ENCODE peak calls at places on chromosomes 2 and 18, in eight cellular contexts. One of them, this sample, is unnamed.

GRCh38 chr2:149037851-149038250 is 648 bp upstream of the LYPD6B start:
- DNase-seq in osteocyte: no peak
- DNase-seq in T-helper 1 cell: no peak
- DNase-seq in adipocyte: no peak
- DNase-seq in HFFc6: no peak
- DNase-seq in GM23338: peak; percentile 76
- DNase-seq in activated CD8-positive, alpha-beta memory T cell treated with anti-CD3 and anti-CD28 coated beads for 24 hours: no peak
- DNase-seq in iPS DF 6.9: no peak
- DNase-seq in this sample: no peak

GRCh38 chr2:97741686-97742085 is 28.3 kb downstream of the ZAP70 start:
- DNase-seq in osteocyte: no peak
- DNase-seq in T-helper 1 cell: no peak
- DNase-seq in adipocyte: no peak
- DNase-seq in HFFc6: no peak
- DNase-seq in GM23338: no peak
- DNase-seq in activated CD8-positive, alpha-beta memory T cell treated with anti-CD3 and anti-CD28 coated beads for 24 hours: no peak
- DNase-seq in iPS DF 6.9: no peak
- DNase-seq in this sample: no peak

GRCh38 chr18:77397617-77398016 is 148.0 kb downstream of the GALR1 start:
- DNase-seq in osteocyte: no peak
- DNase-seq in T-helper 1 cell: no peak
- DNase-seq in adipocyte: no peak
- DNase-seq in HFFc6: no peak
- DNase-seq in GM23338: no peak
- DNase-seq in activated CD8-positive, alpha-beta memory T cell treated with anti-CD3 and anti-CD28 coated beads for 24 hours: no peak
- DNase-seq in iPS DF 6.9: no peak
- DNase-seq in this sample: no peak

GRCh38 chr2:70789304-70790078 is 952 bp downstream of the FIGLA start:
- DNase-seq in osteocyte: no peak
- DNase-seq in T-helper 1 cell: peak; percentile 41
- DNase-seq in adipocyte: peak; percentile 47
- DNase-seq in HFFc6: peak; percentile 19
- DNase-seq in GM23338: peak; percentile 95
- DNase-seq in activated CD8-positive, alpha-beta memory T cell treated with anti-CD3 and anti-CD28 coated beads for 24 hours: peak; percentile 87
- DNase-seq in iPS DF 6.9: peak; percentile 73
- DNase-seq in this sample: peak; percentile 67

GRCh38 chr2:68579689-68580088 is 63.7 kb upstream of the PROKR1 start:
- DNase-seq in osteocyte: no peak
- DNase-seq in T-helper 1 cell: no peak
- DNase-seq in adipocyte: no peak
- DNase-seq in HFFc6: no peak
- DNase-seq in GM23338: no peak
- DNase-seq in activated CD8-positive, alpha-beta memory T cell treated with anti-CD3 and anti-CD28 coated beads for 24 hours: no peak
- DNase-seq in iPS DF 6.9: no peak
- DNase-seq in this sample: no peak

GRCh38 chr2:42125887-42126594 is 43.1 kb upstream of the EML4 start:
- DNase-seq in osteocyte: peak; percentile 42
- DNase-seq in T-helper 1 cell: no peak
- DNase-seq in adipocyte: no peak
- DNase-seq in HFFc6: no peak
- DNase-seq in GM23338: peak; percentile 38
- DNase-seq in activated CD8-positive, alpha-beta memory T cell treated with anti-CD3 and anti-CD28 coated beads for 24 hours: peak; percentile 53
- DNase-seq in iPS DF 6.9: no peak
- DNase-seq in this sample: no peak

GRCh38 chr2:35783723-35784122 is 571.9 kb upstream of the CRIM1 start:
- DNase-seq in osteocyte: no peak
- DNase-seq in T-helper 1 cell: no peak
- DNase-seq in adipocyte: no peak
- DNase-seq in HFFc6: no peak
- DNase-seq in GM23338: peak; percentile 32
- DNase-seq in activated CD8-positive, alpha-beta memory T cell treated with anti-CD3 and anti-CD28 coated beads for 24 hours: no peak
- DNase-seq in iPS DF 6.9: no peak
- DNase-seq in this sample: no peak

GRCh38 chr2:180614776-180615175 is 365.6 kb upstream of the UBE2E3 start:
- DNase-seq in osteocyte: no peak
- DNase-seq in T-helper 1 cell: no peak
- DNase-seq in adipocyte: peak; percentile 27
- DNase-seq in HFFc6: no peak
- DNase-seq in GM23338: no peak
- DNase-seq in activated CD8-positive, alpha-beta memory T cell treated with anti-CD3 and anti-CD28 coated beads for 24 hours: no peak
- DNase-seq in iPS DF 6.9: no peak
- DNase-seq in this sample: no peak

GRCh38 chr2:133456156-133456555 is 112.1 kb downstream of the NCKAP5 start:
- DNase-seq in osteocyte: no peak
- DNase-seq in T-helper 1 cell: no peak
- DNase-seq in adipocyte: no peak
- DNase-seq in HFFc6: no peak
- DNase-seq in GM23338: no peak
- DNase-seq in activated CD8-positive, alpha-beta memory T cell treated with anti-CD3 and anti-CD28 coated beads for 24 hours: no peak
- DNase-seq in iPS DF 6.9: no peak
- DNase-seq in this sample: no peak

GRCh38 chr2:70826696-70827330 is 6.4 kb upstream of the CLEC4F start:
- DNase-seq in osteocyte: no peak
- DNase-seq in T-helper 1 cell: no peak
- DNase-seq in adipocyte: no peak
- DNase-seq in HFFc6: no peak
- DNase-seq in GM23338: no peak
- DNase-seq in activated CD8-positive, alpha-beta memory T cell treated with anti-CD3 and anti-CD28 coated beads for 24 hours: no peak
- DNase-seq in iPS DF 6.9: no peak
- DNase-seq in this sample: no peak

GRCh38 chr2:240895656-240896388 is at the start of gene MAB21L4:
- DNase-seq in osteocyte: no peak
- DNase-seq in T-helper 1 cell: no peak
- DNase-seq in adipocyte: no peak
- DNase-seq in HFFc6: no peak
- DNase-seq in GM23338: no peak
- DNase-seq in activated CD8-positive, alpha-beta memory T cell treated with anti-CD3 and anti-CD28 coated beads for 24 hours: no peak
- DNase-seq in iPS DF 6.9: no peak
- DNase-seq in this sample: no peak

GRCh38 chr2:101120124-101120996 is 30.8 kb downstream of the TBC1D8 start:
- DNase-seq in osteocyte: no peak
- DNase-seq in T-helper 1 cell: no peak
- DNase-seq in adipocyte: peak; percentile 84
- DNase-seq in HFFc6: peak; percentile 72
- DNase-seq in GM23338: no peak
- DNase-seq in activated CD8-positive, alpha-beta memory T cell treated with anti-CD3 and anti-CD28 coated beads for 24 hours: no peak
- DNase-seq in iPS DF 6.9: no peak
- DNase-seq in this sample: no peak

GRCh38 chr2:159615936-159616733 is at the start of gene BAZ2B:
- DNase-seq in osteocyte: no peak
- DNase-seq in T-helper 1 cell: no peak
- DNase-seq in adipocyte: peak; percentile 83
- DNase-seq in HFFc6: peak; percentile 72
- DNase-seq in GM23338: peak; percentile 75
- DNase-seq in activated CD8-positive, alpha-beta memory T cell treated with anti-CD3 and anti-CD28 coated beads for 24 hours: no peak
- DNase-seq in iPS DF 6.9: no peak
- DNase-seq in this sample: peak; percentile 50

GRCh38 chr2:168790226-168790902 is 12.1 kb upstream of the NOSTRIN start:
- DNase-seq in osteocyte: no peak
- DNase-seq in T-helper 1 cell: no peak
- DNase-seq in adipocyte: no peak
- DNase-seq in HFFc6: no peak
- DNase-seq in GM23338: no peak
- DNase-seq in activated CD8-positive, alpha-beta memory T cell treated with anti-CD3 and anti-CD28 coated beads for 24 hours: no peak
- DNase-seq in iPS DF 6.9: no peak
- DNase-seq in this sample: no peak

GRCh38 chr18:74803117-74803516 is 205.4 kb downstream of the ZNF407 start:
- DNase-seq in osteocyte: no peak
- DNase-seq in T-helper 1 cell: no peak
- DNase-seq in adipocyte: no peak
- DNase-seq in HFFc6: no peak
- DNase-seq in GM23338: peak; percentile 19
- DNase-seq in activated CD8-positive, alpha-beta memory T cell treated with anti-CD3 and anti-CD28 coated beads for 24 hours: no peak
- DNase-seq in iPS DF 6.9: no peak
- DNase-seq in this sample: no peak

GRCh38 chr18:33579868-33580205 is 1.8 kb downstream of the ASXL3 start:
- DNase-seq in osteocyte: no peak
- DNase-seq in T-helper 1 cell: no peak
- DNase-seq in adipocyte: no peak
- DNase-seq in HFFc6: no peak
- DNase-seq in GM23338: no peak
- DNase-seq in activated CD8-positive, alpha-beta memory T cell treated with anti-CD3 and anti-CD28 coated beads for 24 hours: no peak
- DNase-seq in iPS DF 6.9: no peak
- DNase-seq in this sample: no peak

GRCh38 chr2:127047054-127047453 is 59.9 kb downstream of the BIN1 start:
- DNase-seq in osteocyte: no peak
- DNase-seq in T-helper 1 cell: no peak
- DNase-seq in adipocyte: no peak
- DNase-seq in HFFc6: no peak
- DNase-seq in GM23338: no peak
- DNase-seq in activated CD8-positive, alpha-beta memory T cell treated with anti-CD3 and anti-CD28 coated beads for 24 hours: peak; percentile 48
- DNase-seq in iPS DF 6.9: no peak
- DNase-seq in this sample: no peak

GRCh38 chr18:9916067-9916684 is 2.4 kb downstream of the VAPA start:
- DNase-seq in osteocyte: no peak
- DNase-seq in T-helper 1 cell: no peak
- DNase-seq in adipocyte: peak; percentile 51
- DNase-seq in HFFc6: peak; percentile 29
- DNase-seq in GM23338: peak; percentile 47
- DNase-seq in activated CD8-positive, alpha-beta memory T cell treated with anti-CD3 and anti-CD28 coated beads for 24 hours: no peak
- DNase-seq in iPS DF 6.9: no peak
- DNase-seq in this sample: no peak

GRCh38 chr2:123993728-123994323 is 31.3 kb upstream of the CNTNAP5 start:
- DNase-seq in osteocyte: no peak
- DNase-seq in T-helper 1 cell: peak; percentile 0
- DNase-seq in adipocyte: peak; percentile 0
- DNase-seq in HFFc6: peak; percentile 1
- DNase-seq in GM23338: peak; percentile 78
- DNase-seq in activated CD8-positive, alpha-beta memory T cell treated with anti-CD3 and anti-CD28 coated beads for 24 hours: no peak
- DNase-seq in iPS DF 6.9: peak; percentile 43
- DNase-seq in this sample: peak; percentile 20

GRCh38 chr18:35063875-35064274 is 22.7 kb downstream of the MAPRE2 start:
- DNase-seq in osteocyte: no peak
- DNase-seq in T-helper 1 cell: no peak
- DNase-seq in adipocyte: no peak
- DNase-seq in HFFc6: no peak
- DNase-seq in GM23338: no peak
- DNase-seq in activated CD8-positive, alpha-beta memory T cell treated with anti-CD3 and anti-CD28 coated beads for 24 hours: no peak
- DNase-seq in iPS DF 6.9: no peak
- DNase-seq in this sample: no peak

GRCh38 chr2:3465844-3466481 is 53.4 kb downstream of the ADI1 start:
- DNase-seq in osteocyte: no peak
- DNase-seq in T-helper 1 cell: no peak
- DNase-seq in adipocyte: peak; percentile 94
- DNase-seq in HFFc6: peak; percentile 88
- DNase-seq in GM23338: no peak
- DNase-seq in activated CD8-positive, alpha-beta memory T cell treated with anti-CD3 and anti-CD28 coated beads for 24 hours: no peak
- DNase-seq in iPS DF 6.9: no peak
- DNase-seq in this sample: no peak

GRCh38 chr18:77032121-77032758 is 100.3 kb downstream of the MBP start:
- DNase-seq in osteocyte: no peak
- DNase-seq in T-helper 1 cell: no peak
- DNase-seq in adipocyte: no peak
- DNase-seq in HFFc6: no peak
- DNase-seq in GM23338: no peak
- DNase-seq in activated CD8-positive, alpha-beta memory T cell treated with anti-CD3 and anti-CD28 coated beads for 24 hours: no peak
- DNase-seq in iPS DF 6.9: no peak
- DNase-seq in this sample: no peak

GRCh38 chr2:96143231-96143847 is 1.9 kb downstream of the DUSP2 start:
- DNase-seq in osteocyte: no peak
- DNase-seq in T-helper 1 cell: peak; percentile 26
- DNase-seq in adipocyte: no peak
- DNase-seq in HFFc6: no peak
- DNase-seq in GM23338: no peak
- DNase-seq in activated CD8-positive, alpha-beta memory T cell treated with anti-CD3 and anti-CD28 coated beads for 24 hours: peak; percentile 81
- DNase-seq in iPS DF 6.9: no peak
- DNase-seq in this sample: no peak

GRCh38 chr18:21903688-21904087 is 163.1 kb downstream of the MIB1 start:
- DNase-seq in osteocyte: no peak
- DNase-seq in T-helper 1 cell: no peak
- DNase-seq in adipocyte: no peak
- DNase-seq in HFFc6: no peak
- DNase-seq in GM23338: no peak
- DNase-seq in activated CD8-positive, alpha-beta memory T cell treated with anti-CD3 and anti-CD28 coated beads for 24 hours: no peak
- DNase-seq in iPS DF 6.9: no peak
- DNase-seq in this sample: no peak

GRCh38 chr2:73891276-73891901 is 1.4 kb upstream of the ACTG2 start:
- DNase-seq in osteocyte: no peak
- DNase-seq in T-helper 1 cell: no peak
- DNase-seq in adipocyte: no peak
- DNase-seq in HFFc6: no peak
- DNase-seq in GM23338: no peak
- DNase-seq in activated CD8-positive, alpha-beta memory T cell treated with anti-CD3 and anti-CD28 coated beads for 24 hours: no peak
- DNase-seq in iPS DF 6.9: no peak
- DNase-seq in this sample: no peak

GRCh38 chr2:145230546-145230945 is 710.6 kb upstream of the ZEB2 start:
- DNase-seq in osteocyte: no peak
- DNase-seq in T-helper 1 cell: no peak
- DNase-seq in adipocyte: no peak
- DNase-seq in HFFc6: peak; percentile 35
- DNase-seq in GM23338: no peak
- DNase-seq in activated CD8-positive, alpha-beta memory T cell treated with anti-CD3 and anti-CD28 coated beads for 24 hours: no peak
- DNase-seq in iPS DF 6.9: no peak
- DNase-seq in this sample: no peak

GRCh38 chr18:63758616-63759015 is 16.6 kb upstream of the SERPINB7 start:
- DNase-seq in osteocyte: no peak
- DNase-seq in T-helper 1 cell: no peak
- DNase-seq in adipocyte: peak; percentile 19
- DNase-seq in HFFc6: no peak
- DNase-seq in GM23338: no peak
- DNase-seq in activated CD8-positive, alpha-beta memory T cell treated with anti-CD3 and anti-CD28 coated beads for 24 hours: no peak
- DNase-seq in iPS DF 6.9: no peak
- DNase-seq in this sample: no peak

GRCh38 chr2:237940828-237941227 is 26.0 kb upstream of the UBE2F start:
- DNase-seq in osteocyte: no peak
- DNase-seq in T-helper 1 cell: no peak
- DNase-seq in adipocyte: no peak
- DNase-seq in HFFc6: no peak
- DNase-seq in GM23338: no peak
- DNase-seq in activated CD8-positive, alpha-beta memory T cell treated with anti-CD3 and anti-CD28 coated beads for 24 hours: no peak
- DNase-seq in iPS DF 6.9: no peak
- DNase-seq in this sample: no peak

GRCh38 chr18:38932752-38933151 is 1367.2 kb upstream of the CELF4 start:
- DNase-seq in osteocyte: no peak
- DNase-seq in T-helper 1 cell: no peak
- DNase-seq in adipocyte: no peak
- DNase-seq in HFFc6: no peak
- DNase-seq in GM23338: no peak
- DNase-seq in activated CD8-positive, alpha-beta memory T cell treated with anti-CD3 and anti-CD28 coated beads for 24 hours: no peak
- DNase-seq in iPS DF 6.9: no peak
- DNase-seq in this sample: no peak

GRCh38 chr2:69582582-69583176 is 60.9 kb downstream of the AAK1 start:
- DNase-seq in osteocyte: no peak
- DNase-seq in T-helper 1 cell: no peak
- DNase-seq in adipocyte: no peak
- DNase-seq in HFFc6: no peak
- DNase-seq in GM23338: no peak
- DNase-seq in activated CD8-positive, alpha-beta memory T cell treated with anti-CD3 and anti-CD28 coated beads for 24 hours: no peak
- DNase-seq in iPS DF 6.9: no peak
- DNase-seq in this sample: no peak

GRCh38 chr2:102796337-102796736 is 34.5 kb downstream of the TMEM182 start:
- DNase-seq in osteocyte: no peak
- DNase-seq in T-helper 1 cell: no peak
- DNase-seq in adipocyte: no peak
- DNase-seq in HFFc6: no peak
- DNase-seq in GM23338: no peak
- DNase-seq in activated CD8-positive, alpha-beta memory T cell treated with anti-CD3 and anti-CD28 coated beads for 24 hours: no peak
- DNase-seq in iPS DF 6.9: no peak
- DNase-seq in this sample: no peak

GRCh38 chr2:215171151-215171550 is 32.7 kb upstream of the ABCA12 start:
- DNase-seq in osteocyte: no peak
- DNase-seq in T-helper 1 cell: no peak
- DNase-seq in adipocyte: peak; percentile 44
- DNase-seq in HFFc6: no peak
- DNase-seq in GM23338: no peak
- DNase-seq in activated CD8-positive, alpha-beta memory T cell treated with anti-CD3 and anti-CD28 coated beads for 24 hours: no peak
- DNase-seq in iPS DF 6.9: no peak
- DNase-seq in this sample: no peak

GRCh38 chr2:66578067-66578852 is 143.3 kb downstream of the MEIS1 start:
- DNase-seq in osteocyte: no peak
- DNase-seq in T-helper 1 cell: no peak
- DNase-seq in adipocyte: no peak
- DNase-seq in HFFc6: no peak
- DNase-seq in GM23338: no peak
- DNase-seq in activated CD8-positive, alpha-beta memory T cell treated with anti-CD3 and anti-CD28 coated beads for 24 hours: no peak
- DNase-seq in iPS DF 6.9: no peak
- DNase-seq in this sample: no peak

GRCh38 chr2:74690571-74690970 is 36.5 kb downstream of the SEMA4F start:
- DNase-seq in osteocyte: no peak
- DNase-seq in T-helper 1 cell: peak; percentile 4
- DNase-seq in adipocyte: peak; percentile 89
- DNase-seq in HFFc6: peak; percentile 57
- DNase-seq in GM23338: peak; percentile 81
- DNase-seq in activated CD8-positive, alpha-beta memory T cell treated with anti-CD3 and anti-CD28 coated beads for 24 hours: no peak
- DNase-seq in iPS DF 6.9: peak; percentile 31
- DNase-seq in this sample: peak; percentile 20